ENCODE peak calls at places on chromosome 7, in seven cellular contexts. M is pancreas, T is GM23248, G is transverse colon, P is tibial artery, O is left ventricle myocardium inferior, I is aorta. V is an unnamed sample. For H3K4me1, the result is how much of the 10 kb centered on the place peaks cover.

GRCh38 chr7:132500727-132501410 is 75.4 kb downstream of the PLXNA4 start:
- DNase-seq in M (no peak), T (peak), G (peak), P (peak), O (peak), I (peak), V (peak)

GRCh38 chr7:151537818-151538561 is 18.3 kb upstream of the RHEB start:
- DNase-seq in M (no peak), T (peak), G (no peak), P (no peak), O (no peak), I (no peak), V (peak)

GRCh38 chr7:1942704-1943294 is 272.7 kb downstream of the ELFN1 start:
- DNase-seq in M (no peak), T (no peak), G (no peak), P (no peak), O (peak), I (no peak), V (no peak)

GRCh38 chr7:77691892-77692491 is 4.3 kb upstream of the RSBN1L start:
- DNase-seq in M (no peak), T (no peak), G (peak), P (no peak), O (no peak), I (no peak), V (no peak)

GRCh38 chr7:23020742-23021401 is 6.9 kb upstream of the HYCC1 start:
- DNase-seq in M (no peak), T (peak), G (no peak), P (peak), O (peak), I (peak), V (no peak)

GRCh38 chr7:108120943-108121342 is 9.2 kb downstream of the LAMB4 start:
- DNase-seq in M (no peak), T (no peak), G (no peak), P (no peak), O (no peak), I (no peak), V (no peak)

GRCh38 chr7:150903627-150904026 is 51.3 kb downstream of the AOC1 start:
- DNase-seq in M (peak), T (peak), G (peak), P (no peak), O (peak), I (peak), V (peak)

GRCh38 chr7:23043441-23043840 is 29.5 kb upstream of the HYCC1 start:
- DNase-seq in M (no peak), T (peak), G (no peak), P (no peak), O (no peak), I (no peak), V (no peak)

GRCh38 chr7:118182618-118183253 is 1.2 kb upstream of the LSM8 start:
- DNase-seq in M (no peak), T (no peak), G (no peak), P (no peak), O (no peak), I (no peak), V (no peak)

GRCh38 chr7:97973206-97973658 is 16.8 kb downstream of the OCM2 start:
- DNase-seq in M (no peak), T (no peak), G (no peak), P (no peak), O (no peak), I (no peak), V (no peak)

GRCh38 chr7:30116771-30117170 is 18.0 kb upstream of the MTURN start:
- DNase-seq in M (no peak), T (peak), G (no peak), P (peak), O (no peak), I (peak), V (no peak)

GRCh38 chr7:6256709-6257535 is 15.5 kb downstream of the CYTH3 start:
- DNase-seq in M (no peak), T (peak), G (peak), P (peak), O (peak), I (peak), V (peak)

GRCh38 chr7:148173296-148173695 is 417.3 kb upstream of the C7orf33 start:
- DNase-seq in M (no peak), T (no peak), G (no peak), P (no peak), O (no peak), I (no peak), V (no peak)

GRCh38 chr7:45182856-45183710 is 25.5 kb downstream of the RAMP3 start:
- DNase-seq in M (no peak), T (no peak), G (no peak), P (peak), O (no peak), I (no peak), V (no peak)

GRCh38 chr7:47580811-47581331 is 1.0 kb downstream of the TNS3 start:
- DNase-seq in M (no peak), T (peak), G (no peak), P (no peak), O (no peak), I (no peak), V (peak)

GRCh38 chr7:155322530-155322929 is 24.9 kb downstream of the INSIG1 start:
- DNase-seq in M (no peak), T (peak), G (no peak), P (no peak), O (no peak), I (no peak), V (no peak)

GRCh38 chr7:81789406-81790139 is 19.7 kb upstream of the HGF start:
- DNase-seq in M (no peak), T (peak), G (no peak), P (no peak), O (no peak), I (no peak), V (no peak)

GRCh38 chr7:93799750-93800357 is 90.7 kb downstream of the TFPI2 start:
- DNase-seq in M (no peak), T (peak), G (no peak), P (no peak), O (no peak), I (no peak), V (no peak)

GRCh38 chr7:80542398-80542797 is 30.5 kb upstream of the GNAT3 start:
- DNase-seq in M (no peak), T (peak), G (no peak), P (no peak), O (no peak), I (no peak), V (no peak)

GRCh38 chr7:158815471-158816128 is 13.7 kb downstream of the ESYT2 start:
- DNase-seq in M (no peak), T (no peak), G (no peak), P (no peak), O (no peak), I (no peak), V (no peak)
- H3K4me3 ChIP-seq in M (no peak), T (no peak), G (no peak), P (no peak), O (peak), I (no peak), V (no peak)

DNA sequence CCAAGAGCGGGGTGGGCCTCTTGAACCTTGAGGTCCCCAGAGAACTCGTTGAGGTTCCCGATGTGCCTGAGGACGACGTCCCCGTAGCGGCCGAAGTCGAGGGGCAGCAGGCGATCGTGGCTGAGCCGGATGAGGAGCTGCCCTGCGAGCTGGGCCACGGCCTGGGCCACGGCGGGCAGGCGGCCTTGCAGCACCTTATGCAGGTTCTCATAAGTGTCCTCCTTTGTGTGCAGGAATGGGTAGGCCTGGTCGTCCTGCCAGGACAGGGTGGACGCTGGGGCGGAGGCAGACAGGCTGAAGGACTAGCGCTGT is 14.2 kb downstream of the TFR2 start:
- DNase-seq in M (no peak), T (no peak), G (no peak), P (no peak), O (no peak), I (no peak), V (no peak)
- H3K27ac ChIP-seq in M (no peak), T (no peak), G (peak), P (no peak), O (no peak), I (no peak), V (no peak)

DNA sequence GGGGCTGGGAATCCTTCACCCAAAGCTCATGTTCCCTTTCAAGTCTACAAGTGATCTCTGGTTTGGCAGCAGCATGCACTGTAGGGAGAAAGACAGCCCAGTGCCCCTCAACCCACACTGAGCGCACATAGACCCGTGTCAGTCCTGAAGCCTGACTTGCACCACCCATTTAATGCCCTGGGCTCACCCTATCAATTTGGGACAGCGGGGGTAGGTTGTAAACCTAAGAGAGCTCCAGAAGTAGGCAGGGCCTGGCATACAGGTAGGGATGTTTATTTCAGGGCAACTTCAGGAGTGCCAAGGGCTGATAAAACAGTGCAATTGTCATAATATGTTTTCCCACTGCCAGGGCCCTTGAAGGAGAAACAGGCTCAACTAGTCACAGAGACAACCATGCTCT is 3.5 kb upstream of the ATP6V0E2 start:
- DNase-seq in M (no peak), T (no peak), G (no peak), P (no peak), O (no peak), I (no peak), V (no peak)
- H3K4me1 ChIP-seq in M (under half), T (under half), G (under half), P (under half), O (half or more), I (under half), V (under half)

GRCh38 chr7:137342340-137342739 is 1.2 kb downstream of the PTN start:
- DNase-seq in M (no peak), T (peak), G (no peak), P (no peak), O (no peak), I (no peak), V (no peak)
- H3K4me3 ChIP-seq in M (no peak), T (peak), G (no peak), P (no peak), O (peak), I (no peak), V (no peak)

GRCh38 chr7:106872763-106873162 is 7.7 kb downstream of the PIK3CG start:
- DNase-seq in M (no peak), T (no peak), G (no peak), P (no peak), O (no peak), I (no peak), V (no peak)
- H3K27ac ChIP-seq in M (no peak), T (no peak), G (no peak), P (no peak), O (no peak), I (no peak), V (no peak)

GRCh38 chr7:114182837-114183236 is 231.8 kb upstream of the FOXP2 start:
- DNase-seq in M (no peak), T (no peak), G (no peak), P (no peak), O (no peak), I (no peak), V (no peak)

GRCh38 chr7:114183311-114184105 is 231.1 kb upstream of the FOXP2 start:
- DNase-seq in M (no peak), T (no peak), G (no peak), P (no peak), O (no peak), I (no peak), V (no peak)

GRCh38 chr7:114180556-114181266 is 233.9 kb upstream of the FOXP2 start:
- DNase-seq in M (no peak), T (no peak), G (no peak), P (no peak), O (no peak), I (no peak), V (no peak)

GRCh38 chr7:114181280-114181679 is 233.3 kb upstream of the FOXP2 start:
- DNase-seq in M (no peak), T (no peak), G (no peak), P (no peak), O (no peak), I (no peak), V (no peak)
- H3K4me1 ChIP-seq in M (under half), T (under half), G (under half), P (under half), O (under half), I (under half), V (under half)